ENCODE peak calls at places on chromosomes 13 and 19, in six cellular contexts. K, Q, L, A, F and M are unnamed samples.
A peak's percentile ranks its signal among the peaks of the same experiment; 100 is the strongest.

GRCh38 chr19:6516659-6517291 is 14.1 kb upstream of the TNFSF9 start:
- DNase-seq in A (peak; percentile 86), L (peak; percentile 74), Q (peak; percentile 86), F (peak; percentile 81), K (peak; percentile 86), M (peak; percentile 97)

GRCh38 chr13:102907886-102908515 is 62.2 kb downstream of the ERCC5 start:
- DNase-seq in A (no peak), K (no peak), Q (peak; percentile 51), F (no peak), L (no peak), M (no peak)

GRCh38 chr19:2239771-2240770 is 3.4 kb downstream of the SF3A2 start:
- DNase-seq in F (no peak), K (no peak), A (peak; percentile 90), Q (no peak), L (no peak), M (no peak)

GRCh38 chr13:38824342-38824741 is 137.5 kb downstream of the FREM2 start:
- DNase-seq in L (no peak), Q (peak; percentile 30), A (no peak), K (no peak), F (no peak), M (no peak)

GRCh38 chr19:1125601-1126533 is 22.1 kb downstream of the GPX4 start:
- DNase-seq in A (peak; percentile 82), F (no peak), L (no peak), Q (no peak), K (no peak), M (no peak)

GRCh38 chr19:29641597-29641996 is 23.7 kb upstream of the PLEKHF1 start:
- DNase-seq in L (no peak), K (no peak), A (no peak), F (no peak), Q (no peak), M (no peak)

GRCh38 chr13:24215732-24216131 is 55.2 kb downstream of the SPATA13 start:
- DNase-seq in A (peak; percentile 92), K (no peak), L (no peak), F (no peak), Q (peak; percentile 34), M (peak; percentile 50)

GRCh38 chr13:74825170-74825948 is 656.6 kb downstream of the TBC1D4 start:
- DNase-seq in F (no peak), K (peak; percentile 29), L (no peak), A (peak; percentile 89), Q (peak; percentile 92), M (peak; percentile 74)

GRCh38 chr13:45623516-45624090 is 8.1 kb upstream of the ERICH6B start:
- DNase-seq in K (peak; percentile 47), Q (peak; percentile 45), A (peak; percentile 44), L (peak; percentile 16), F (peak; percentile 26), M (peak; percentile 57)

GRCh38 chr19:18465214-18465963 is 27.5 kb upstream of the ISYNA1 start:
- DNase-seq in F (no peak), K (no peak), A (no peak), L (no peak), Q (no peak), M (no peak)

GRCh38 chr13:60562081-60562764 is 165.2 kb downstream of the TDRD3 start:
- DNase-seq in L (no peak), Q (peak; percentile 68), F (no peak), A (no peak), K (no peak), M (no peak)

GRCh38 chr19:45023048-45023447 is 15.8 kb upstream of the CLASRP start:
- DNase-seq in Q (no peak), F (no peak), A (no peak), L (no peak), K (no peak), M (peak; percentile 48)

GRCh38 chr13:93690139-93690538 is 463.5 kb downstream of the GPC6 start:
- DNase-seq in Q (peak; percentile 40), F (peak; percentile 14), L (peak; percentile 3), A (no peak), K (no peak), M (peak; percentile 40)

GRCh38 chr13:30829145-30829544 is 76.9 kb upstream of the MEDAG start:
- DNase-seq in Q (peak; percentile 98), L (no peak), K (peak; percentile 95), A (peak; percentile 73), F (no peak), M (no peak)

GRCh38 chr13:105915451-105915850 is 620.0 kb downstream of the EFNB2 start:
- DNase-seq in Q (no peak), L (no peak), F (no peak), K (no peak), A (no peak), M (no peak)

GRCh38 chr13:22112956-22113750 is 442.3 kb downstream of the FGF9 start:
- DNase-seq in Q (no peak), K (no peak), F (no peak), A (no peak), L (no peak), M (no peak)

GRCh38 chr13:50124536-50125305 is 109.5 kb downstream of the KCNRG start:
- DNase-seq in L (peak; percentile 78), A (peak; percentile 70), Q (peak; percentile 46), K (peak; percentile 98), F (peak; percentile 13), M (peak; percentile 97)

GRCh38 chr13:21218351-21219043 is 42.0 kb downstream of the MRPL57 start:
- DNase-seq in K (no peak), Q (no peak), L (peak; percentile 53), F (no peak), A (no peak), M (no peak)

GRCh38 chr13:43411211-43411610 is 375.6 kb downstream of the ENOX1 start:
- DNase-seq in L (no peak), K (no peak), A (no peak), F (no peak), Q (no peak), M (no peak)

GRCh38 chr13:24161980-24162517 is 1.5 kb downstream of the SPATA13 start:
- DNase-seq in A (no peak), K (no peak), L (no peak), Q (peak; percentile 5), F (no peak), M (no peak)

GRCh38 chr19:10010247-10010691 is at the start of gene COL5A3:
- DNase-seq in F (no peak), L (no peak), A (no peak), K (peak; percentile 70), Q (peak; percentile 50), M (peak; percentile 41)

GRCh38 chr19:2097330-2098327 is 914 bp downstream of the IZUMO4 start:
- DNase-seq in F (no peak), L (no peak), K (no peak), A (no peak), Q (no peak), M (no peak)

GRCh38 chr13:35851238-35851814 is 279.9 kb downstream of the DCLK1 start:
- DNase-seq in F (no peak), A (no peak), K (no peak), L (no peak), Q (no peak), M (no peak)

GRCh38 chr13:90105276-90105675 is 1242.2 kb upstream of the MIR17HG start:
- DNase-seq in F (no peak), L (no peak), K (peak; percentile 34), A (no peak), Q (peak; percentile 93), M (peak; percentile 3)

GRCh38 chr19:13634658-13635057 is 128.4 kb upstream of the CACNA1A start:
- DNase-seq in K (no peak), F (no peak), A (no peak), L (no peak), Q (no peak), M (no peak)

GRCh38 chr13:25901460-25902376 is 150.1 kb downstream of the SHISA2 start:
- DNase-seq in K (peak; percentile 92), F (peak; percentile 14), Q (peak; percentile 97), L (no peak), A (peak; percentile 82), M (peak; percentile 94)

GRCh38 chr19:17107546-17108452 is 32.2 kb downstream of the MYO9B start:
- DNase-seq in K (peak; percentile 99), Q (peak; percentile 100), A (peak; percentile 95), L (no peak), F (peak; percentile 71), M (peak; percentile 86)

GRCh38 chr19:19259741-19260140 is 13.4 kb downstream of the TM6SF2 start:
- DNase-seq in K (peak; percentile 76), F (no peak), A (peak; percentile 36), L (no peak), Q (peak; percentile 36), M (peak; percentile 75)

GRCh38 chr19:48510421-48511268 is 990 bp downstream of the LMTK3 start:
- DNase-seq in A (peak; percentile 48), K (peak; percentile 42), Q (peak; percentile 58), F (peak; percentile 38), L (peak; percentile 30), M (peak; percentile 75)

GRCh38 chr13:48661112-48661511 is 7.4 kb downstream of the CYSLTR2 start:
- DNase-seq in A (no peak), Q (no peak), L (no peak), F (no peak), K (no peak), M (no peak)

GRCh38 chr19:55689366-55690108 is 14.5 kb downstream of the EPN1 start:
- DNase-seq in K (no peak), F (no peak), A (no peak), Q (no peak), L (no peak), M (no peak)

GRCh38 chr13:76717092-76717491 is 169.1 kb downstream of the KCTD12 start:
- DNase-seq in A (no peak), K (no peak), Q (peak; percentile 38), L (no peak), F (no peak), M (no peak)

GRCh38 chr13:45396548-45397095 is 21.6 kb downstream of the SLC25A30 start:
- DNase-seq in L (no peak), A (peak; percentile 66), Q (no peak), K (no peak), F (no peak), M (no peak)

GRCh38 chr19:55005684-55006488 is 32.2 kb downstream of the GP6 start:
- DNase-seq in F (peak; percentile 8), Q (no peak), A (peak; percentile 28), L (peak; percentile 95), K (peak; percentile 75), M (peak; percentile 90)